ENCODE peak calls at places on chromosomes 13 and 19, in eight cellular contexts. One of them, this sample, is unnamed. For H3K4me1, the result is how much of the 10 kb centered on the place peaks cover.

GRCh38 chr19:45413497-45413896 is 7.1 kb downstream of the POLR1G start:
- DNase-seq in esophagus muscularis mucosa: no peak
- DNase-seq in right lobe of liver: no peak
- DNase-seq in astrocyte: no peak
- DNase-seq in tibial artery: no peak
- DNase-seq in suprapubic skin: no peak
- DNase-seq in IMR-90: no peak
- DNase-seq in tibial nerve: no peak
- DNase-seq in this sample: no peak

GRCh38 chr13:97403893-97404683 is 29.9 kb upstream of the RAP2A start:
- DNase-seq in esophagus muscularis mucosa: no peak
- DNase-seq in right lobe of liver: no peak
- DNase-seq in astrocyte: no peak
- DNase-seq in tibial artery: no peak
- DNase-seq in suprapubic skin: no peak
- DNase-seq in IMR-90: peak
- DNase-seq in tibial nerve: no peak
- DNase-seq in this sample: no peak

GRCh38 chr19:47075179-47075811 is 26.9 kb upstream of the TMEM160 start:
- DNase-seq in esophagus muscularis mucosa: no peak
- DNase-seq in right lobe of liver: no peak
- DNase-seq in astrocyte: no peak
- DNase-seq in tibial artery: no peak
- DNase-seq in suprapubic skin: no peak
- DNase-seq in IMR-90: peak
- DNase-seq in tibial nerve: no peak
- DNase-seq in this sample: no peak

GRCh38 chr19:3653865-3654513 is 27.4 kb upstream of the CACTIN start:
- DNase-seq in esophagus muscularis mucosa: no peak
- DNase-seq in right lobe of liver: no peak
- DNase-seq in astrocyte: no peak
- DNase-seq in tibial artery: no peak
- DNase-seq in suprapubic skin: no peak
- DNase-seq in IMR-90: no peak
- DNase-seq in tibial nerve: no peak
- DNase-seq in this sample: no peak

GRCh38 chr19:5993516-5994406 is 15.8 kb upstream of the RANBP3 start:
- DNase-seq in esophagus muscularis mucosa: no peak
- DNase-seq in right lobe of liver: no peak
- DNase-seq in astrocyte: no peak
- DNase-seq in tibial artery: no peak
- DNase-seq in suprapubic skin: no peak
- DNase-seq in IMR-90: no peak
- DNase-seq in tibial nerve: no peak
- DNase-seq in this sample: no peak

GRCh38 chr13:97191615-97192014 is 30.5 kb upstream of the MBNL2 start:
- DNase-seq in esophagus muscularis mucosa: no peak
- DNase-seq in right lobe of liver: no peak
- DNase-seq in astrocyte: no peak
- DNase-seq in tibial artery: no peak
- DNase-seq in suprapubic skin: no peak
- DNase-seq in IMR-90: no peak
- DNase-seq in tibial nerve: no peak
- DNase-seq in this sample: no peak

GRCh38 chr19:373391-374182 is 29.0 kb upstream of the MIER2 start:
- DNase-seq in esophagus muscularis mucosa: no peak
- DNase-seq in right lobe of liver: no peak
- DNase-seq in astrocyte: no peak
- DNase-seq in tibial artery: no peak
- DNase-seq in suprapubic skin: no peak
- DNase-seq in IMR-90: no peak
- DNase-seq in tibial nerve: no peak
- DNase-seq in this sample: no peak

GRCh38 chr19:44050740-44051653 is 839 bp upstream of the ZNF223 start:
- DNase-seq in esophagus muscularis mucosa: no peak
- DNase-seq in right lobe of liver: no peak
- DNase-seq in astrocyte: no peak
- DNase-seq in tibial artery: no peak
- DNase-seq in suprapubic skin: no peak
- DNase-seq in IMR-90: no peak
- DNase-seq in tibial nerve: no peak
- DNase-seq in this sample: no peak

GRCh38 chr19:1130801-1131717 is 27.3 kb downstream of the GPX4 start:
- DNase-seq in esophagus muscularis mucosa: no peak
- DNase-seq in right lobe of liver: no peak
- DNase-seq in astrocyte: no peak
- DNase-seq in tibial artery: peak
- DNase-seq in suprapubic skin: no peak
- DNase-seq in IMR-90: no peak
- DNase-seq in tibial nerve: no peak
- DNase-seq in this sample: no peak

GRCh38 chr19:28966737-28967401 is 246.1 kb downstream of the UQCRFS1 start:
- DNase-seq in esophagus muscularis mucosa: no peak
- DNase-seq in right lobe of liver: no peak
- DNase-seq in astrocyte: peak
- DNase-seq in tibial artery: no peak
- DNase-seq in suprapubic skin: no peak
- DNase-seq in IMR-90: no peak
- DNase-seq in tibial nerve: no peak
- DNase-seq in this sample: no peak

GRCh38 chr13:30016398-30016797 is 166.0 kb upstream of the UBL3 start:
- DNase-seq in esophagus muscularis mucosa: no peak
- DNase-seq in right lobe of liver: no peak
- DNase-seq in astrocyte: no peak
- DNase-seq in tibial artery: peak
- DNase-seq in suprapubic skin: no peak
- DNase-seq in IMR-90: no peak
- DNase-seq in tibial nerve: peak
- DNase-seq in this sample: no peak

GRCh38 chr19:45528149-45528743 is 21.0 kb downstream of the VASP start:
- DNase-seq in esophagus muscularis mucosa: no peak
- DNase-seq in right lobe of liver: peak
- DNase-seq in astrocyte: peak
- DNase-seq in tibial artery: no peak
- DNase-seq in suprapubic skin: no peak
- DNase-seq in IMR-90: peak
- DNase-seq in tibial nerve: no peak
- DNase-seq in this sample: no peak

GRCh38 chr13:50127017-50127725 is 111.9 kb downstream of the KCNRG start:
- DNase-seq in esophagus muscularis mucosa: no peak
- DNase-seq in right lobe of liver: peak
- DNase-seq in astrocyte: no peak
- DNase-seq in tibial artery: peak
- DNase-seq in suprapubic skin: peak
- DNase-seq in IMR-90: peak
- DNase-seq in tibial nerve: peak
- DNase-seq in this sample: peak

GRCh38 chr19:14550201-14550754 is 20.9 kb downstream of the TECR start:
- DNase-seq in esophagus muscularis mucosa: no peak
- DNase-seq in right lobe of liver: peak
- DNase-seq in astrocyte: no peak
- DNase-seq in tibial artery: no peak
- DNase-seq in suprapubic skin: no peak
- DNase-seq in IMR-90: no peak
- DNase-seq in tibial nerve: no peak
- DNase-seq in this sample: no peak

GRCh38 chr13:51225034-51225433 is 2.8 kb downstream of the FAM124A start:
- DNase-seq in esophagus muscularis mucosa: no peak
- DNase-seq in right lobe of liver: no peak
- DNase-seq in astrocyte: no peak
- DNase-seq in tibial artery: no peak
- DNase-seq in suprapubic skin: no peak
- DNase-seq in IMR-90: no peak
- DNase-seq in tibial nerve: no peak
- DNase-seq in this sample: no peak

DNA sequence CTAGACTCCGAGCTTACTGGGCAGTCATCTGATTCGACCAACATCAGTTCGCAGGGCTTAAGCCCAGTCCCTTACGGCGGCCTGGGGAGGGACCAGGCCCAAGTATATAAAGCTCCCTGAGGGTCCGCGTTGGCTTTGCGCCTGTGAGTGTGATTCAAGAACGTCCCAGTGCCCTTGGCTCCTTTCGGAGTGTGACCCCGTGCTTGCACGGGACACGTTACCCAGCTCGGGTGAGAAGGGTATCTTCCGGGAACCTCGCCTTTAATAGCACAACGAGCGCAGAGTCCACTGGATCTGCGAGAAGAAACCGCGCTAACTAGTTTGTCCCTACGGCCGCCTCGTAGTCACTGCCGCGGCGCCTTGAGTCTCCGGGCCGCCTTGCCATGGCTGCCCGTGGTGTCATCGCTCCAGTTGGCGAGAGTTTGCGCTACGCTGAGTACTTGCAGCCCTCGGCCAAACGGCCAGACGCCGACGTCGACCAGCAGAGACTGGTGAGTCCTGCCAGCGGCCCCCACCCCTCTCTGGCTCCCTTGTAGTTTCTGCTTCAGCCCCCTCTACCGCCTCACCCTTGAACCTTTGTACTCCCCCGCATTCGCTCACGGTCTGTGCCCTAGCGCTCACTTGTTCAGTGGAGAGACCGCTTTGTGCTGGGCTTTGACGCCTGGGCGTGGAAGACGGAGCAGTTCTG is at the start of gene DNAJC15:
- DNase-seq in esophagus muscularis mucosa: peak
- DNase-seq in right lobe of liver: peak
- DNase-seq in astrocyte: peak
- DNase-seq in tibial artery: peak
- DNase-seq in suprapubic skin: peak
- DNase-seq in IMR-90: peak
- DNase-seq in tibial nerve: peak
- DNase-seq in this sample: peak
- TF ChIP-seq CTCF in esophagus muscularis mucosa: peak
- TF ChIP-seq CTCF in right lobe of liver: no peak
- TF ChIP-seq CTCF in astrocyte: no peak
- TF ChIP-seq CTCF in tibial artery: no peak
- TF ChIP-seq CTCF in suprapubic skin: no peak
- TF ChIP-seq CTCF in IMR-90: peak
- TF ChIP-seq CTCF in tibial nerve: peak
- TF ChIP-seq CTCF in this sample: no peak

GRCh38 chr19:38555200-38555599 is 62.6 kb downstream of the MAP4K1 start:
- DNase-seq in esophagus muscularis mucosa: no peak
- DNase-seq in right lobe of liver: no peak
- DNase-seq in astrocyte: no peak
- DNase-seq in tibial artery: no peak
- DNase-seq in suprapubic skin: no peak
- DNase-seq in IMR-90: no peak
- DNase-seq in tibial nerve: no peak
- DNase-seq in this sample: no peak

GRCh38 chr19:38554676-38555141 is 63.0 kb downstream of the MAP4K1 start:
- DNase-seq in esophagus muscularis mucosa: no peak
- DNase-seq in right lobe of liver: no peak
- DNase-seq in astrocyte: no peak
- DNase-seq in tibial artery: no peak
- DNase-seq in suprapubic skin: no peak
- DNase-seq in IMR-90: no peak
- DNase-seq in tibial nerve: no peak
- DNase-seq in this sample: no peak

GRCh38 chr19:38556521-38557174 is 61.1 kb downstream of the MAP4K1 start:
- DNase-seq in esophagus muscularis mucosa: no peak
- DNase-seq in right lobe of liver: no peak
- DNase-seq in astrocyte: no peak
- DNase-seq in tibial artery: no peak
- DNase-seq in suprapubic skin: no peak
- DNase-seq in IMR-90: no peak
- DNase-seq in tibial nerve: no peak
- DNase-seq in this sample: no peak

GRCh38 chr19:38559428-38560401 is 58.0 kb downstream of the MAP4K1 start:
- DNase-seq in esophagus muscularis mucosa: no peak
- DNase-seq in right lobe of liver: no peak
- DNase-seq in astrocyte: peak
- DNase-seq in tibial artery: no peak
- DNase-seq in suprapubic skin: no peak
- DNase-seq in IMR-90: no peak
- DNase-seq in tibial nerve: no peak
- DNase-seq in this sample: no peak

GRCh38 chr19:38557205-38557799 is 60.5 kb downstream of the MAP4K1 start:
- DNase-seq in esophagus muscularis mucosa: no peak
- DNase-seq in right lobe of liver: no peak
- DNase-seq in astrocyte: no peak
- DNase-seq in tibial artery: no peak
- DNase-seq in suprapubic skin: no peak
- DNase-seq in IMR-90: no peak
- DNase-seq in tibial nerve: no peak
- DNase-seq in this sample: no peak
- H3K4me1 ChIP-seq in esophagus muscularis mucosa: under half
- H3K4me1 ChIP-seq in right lobe of liver: under half
- H3K4me1 ChIP-seq in astrocyte: under half
- H3K4me1 ChIP-seq in tibial artery: under half
- H3K4me1 ChIP-seq in suprapubic skin: under half
- H3K4me1 ChIP-seq in IMR-90: under half
- H3K4me1 ChIP-seq in tibial nerve: under half
- H3K4me1 ChIP-seq in this sample: under half

GRCh38 chr13:33634526-33635111 is 183.3 kb upstream of the RFC3 start:
- DNase-seq in esophagus muscularis mucosa: no peak
- DNase-seq in right lobe of liver: no peak
- DNase-seq in astrocyte: peak
- DNase-seq in tibial artery: no peak
- DNase-seq in suprapubic skin: no peak
- DNase-seq in IMR-90: no peak
- DNase-seq in tibial nerve: no peak
- DNase-seq in this sample: peak
- H3K27ac ChIP-seq in esophagus muscularis mucosa: no peak
- H3K27ac ChIP-seq in right lobe of liver: no peak
- H3K27ac ChIP-seq in astrocyte: no peak
- H3K27ac ChIP-seq in tibial artery: no peak
- H3K27ac ChIP-seq in suprapubic skin: peak
- H3K27ac ChIP-seq in IMR-90: peak
- H3K27ac ChIP-seq in tibial nerve: no peak
- H3K27ac ChIP-seq in this sample: no peak

GRCh38 chr13:108594153-108594552 is 35.3 kb upstream of the MYO16 start:
- DNase-seq in esophagus muscularis mucosa: no peak
- DNase-seq in right lobe of liver: no peak
- DNase-seq in astrocyte: no peak
- DNase-seq in tibial artery: no peak
- DNase-seq in suprapubic skin: no peak
- DNase-seq in IMR-90: no peak
- DNase-seq in tibial nerve: no peak
- DNase-seq in this sample: no peak
- TF ChIP-seq CTCF in esophagus muscularis mucosa: no peak
- TF ChIP-seq CTCF in right lobe of liver: no peak
- TF ChIP-seq CTCF in astrocyte: no peak
- TF ChIP-seq CTCF in tibial artery: no peak
- TF ChIP-seq CTCF in suprapubic skin: no peak
- TF ChIP-seq CTCF in IMR-90: no peak
- TF ChIP-seq CTCF in tibial nerve: no peak
- TF ChIP-seq CTCF in this sample: no peak

DNA sequence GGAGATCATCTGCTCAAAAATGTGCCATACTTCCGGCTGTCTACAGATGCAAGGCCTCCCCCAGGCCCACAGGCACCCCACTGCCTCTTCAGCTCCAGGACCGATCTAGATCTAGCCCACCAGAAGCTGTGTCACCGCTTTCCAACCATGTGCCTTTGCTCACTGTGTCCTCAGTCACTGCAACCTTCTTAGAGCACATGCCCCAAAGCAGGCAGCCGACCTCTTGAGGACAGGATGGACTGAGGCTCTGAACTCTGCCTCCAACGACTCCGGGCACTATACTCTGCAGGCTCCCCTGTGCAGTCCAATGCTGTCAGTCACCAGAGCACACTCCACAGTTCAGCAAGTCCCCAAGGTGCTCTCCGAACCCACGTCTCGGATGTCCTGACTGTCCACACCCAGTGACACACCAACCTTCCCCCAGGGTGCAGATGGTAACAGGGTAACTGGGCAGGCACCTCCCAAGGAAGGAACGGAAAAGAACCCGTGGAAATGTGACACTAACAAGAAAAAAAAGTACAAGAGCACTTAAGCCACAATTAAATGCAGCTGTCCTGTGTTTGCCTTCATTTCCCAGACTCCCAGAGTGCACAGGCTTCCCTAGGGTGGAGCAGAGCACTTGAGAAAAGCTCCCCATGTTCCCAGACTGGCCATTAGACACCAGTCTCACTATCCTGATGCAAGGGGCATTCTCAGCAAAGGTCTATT is 4.8 kb downstream of the STK24 start:
- DNase-seq in esophagus muscularis mucosa: no peak
- DNase-seq in right lobe of liver: no peak
- DNase-seq in astrocyte: peak
- DNase-seq in tibial artery: no peak
- DNase-seq in suprapubic skin: no peak
- DNase-seq in IMR-90: peak
- DNase-seq in tibial nerve: no peak
- DNase-seq in this sample: no peak
- H3K4me1 ChIP-seq in esophagus muscularis mucosa: half or more
- H3K4me1 ChIP-seq in right lobe of liver: under half
- H3K4me1 ChIP-seq in astrocyte: under half
- H3K4me1 ChIP-seq in tibial artery: under half
- H3K4me1 ChIP-seq in suprapubic skin: half or more
- H3K4me1 ChIP-seq in IMR-90: under half
- H3K4me1 ChIP-seq in tibial nerve: under half
- H3K4me1 ChIP-seq in this sample: under half